ENCODE peak calls at places on chromosomes 16 and 17, in four cellular contexts. One of them, this sample, is unnamed.

GRCh38 chr17:69235338-69236058 is 6.9 kb upstream of the ABCA10 start:
- DNase-seq in Calu3: peak
- DNase-seq in dorsolateral prefrontal cortex: peak
- DNase-seq in breast epithelium: peak
- DNase-seq in this sample: peak

GRCh38 chr17:82062984-82063368 is 2.6 kb downstream of the DUS1L start:
- DNase-seq in dorsolateral prefrontal cortex: no peak
- DNase-seq in breast epithelium: no peak
- DNase-seq in Calu3: no peak
- DNase-seq in this sample: no peak

GRCh38 chr16:3754304-3754703 is 37.0 kb upstream of the TRAP1 start:
- DNase-seq in dorsolateral prefrontal cortex: no peak
- DNase-seq in breast epithelium: no peak
- DNase-seq in Calu3: no peak
- DNase-seq in this sample: no peak

GRCh38 chr17:77881545-77881944 is 77.0 kb upstream of the TNRC6C start:
- DNase-seq in dorsolateral prefrontal cortex: no peak
- DNase-seq in breast epithelium: no peak
- DNase-seq in Calu3: peak
- DNase-seq in this sample: no peak

GRCh38 chr16:1936945-1937479 is 6.0 kb downstream of the MSRB1 start:
- DNase-seq in dorsolateral prefrontal cortex: no peak
- DNase-seq in Calu3: no peak
- DNase-seq in breast epithelium: no peak
- DNase-seq in this sample: no peak

GRCh38 chr16:88634141-88634993 is 4.0 kb upstream of the IL17C start:
- DNase-seq in breast epithelium: no peak
- DNase-seq in dorsolateral prefrontal cortex: no peak
- DNase-seq in Calu3: no peak
- DNase-seq in this sample: no peak

GRCh38 chr16:88943131-88943664 is 33.8 kb downstream of the CBFA2T3 start:
- DNase-seq in Calu3: no peak
- DNase-seq in breast epithelium: no peak
- DNase-seq in dorsolateral prefrontal cortex: no peak
- DNase-seq in this sample: no peak

GRCh38 chr16:74748042-74748709 is 26.4 kb downstream of the FA2H start:
- DNase-seq in dorsolateral prefrontal cortex: peak
- DNase-seq in Calu3: no peak
- DNase-seq in breast epithelium: no peak
- DNase-seq in this sample: no peak

GRCh38 chr17:14940112-14940945 is 324.8 kb downstream of the PMP22 start:
- DNase-seq in Calu3: no peak
- DNase-seq in breast epithelium: no peak
- DNase-seq in dorsolateral prefrontal cortex: no peak
- DNase-seq in this sample: no peak

GRCh38 chr16:22948058-22948602 is 134.2 kb downstream of the HS3ST2 start:
- DNase-seq in breast epithelium: no peak
- DNase-seq in Calu3: no peak
- DNase-seq in dorsolateral prefrontal cortex: peak
- DNase-seq in this sample: no peak

GRCh38 chr16:24552705-24553104 is 13.3 kb downstream of the RBBP6 start:
- DNase-seq in dorsolateral prefrontal cortex: no peak
- DNase-seq in Calu3: no peak
- DNase-seq in breast epithelium: no peak
- DNase-seq in this sample: no peak

GRCh38 chr16:20676268-20676828 is 21.1 kb downstream of the ACSM1 start:
- DNase-seq in Calu3: peak
- DNase-seq in breast epithelium: no peak
- DNase-seq in dorsolateral prefrontal cortex: no peak
- DNase-seq in this sample: no peak

GRCh38 chr16:12695454-12695853 is 108.2 kb downstream of the CPPED1 start:
- DNase-seq in dorsolateral prefrontal cortex: no peak
- DNase-seq in breast epithelium: no peak
- DNase-seq in Calu3: no peak
- DNase-seq in this sample: no peak

GRCh38 chr16:31486036-31486435 is 3.1 kb downstream of the SLC5A2 start:
- DNase-seq in Calu3: no peak
- DNase-seq in dorsolateral prefrontal cortex: no peak
- DNase-seq in breast epithelium: no peak
- DNase-seq in this sample: no peak

GRCh38 chr16:2829501-2830354 is at the start of gene ZG16B:
- DNase-seq in Calu3: peak
- DNase-seq in dorsolateral prefrontal cortex: no peak
- DNase-seq in breast epithelium: peak
- DNase-seq in this sample: no peak

GRCh38 chr17:63033142-63033541 is 67.1 kb downstream of the TANC2 start:
- DNase-seq in Calu3: no peak
- DNase-seq in dorsolateral prefrontal cortex: no peak
- DNase-seq in breast epithelium: no peak
- DNase-seq in this sample: no peak

GRCh38 chr16:47713225-47713595 is 252.1 kb downstream of the PHKB start:
- DNase-seq in breast epithelium: no peak
- DNase-seq in Calu3: no peak
- DNase-seq in dorsolateral prefrontal cortex: no peak
- DNase-seq in this sample: no peak

GRCh38 chr17:17951524-17951923 is 20.7 kb downstream of the TOM1L2 start:
- DNase-seq in Calu3: no peak
- DNase-seq in breast epithelium: no peak
- DNase-seq in dorsolateral prefrontal cortex: no peak
- DNase-seq in this sample: no peak

GRCh38 chr17:17950347-17950746 is 21.9 kb downstream of the TOM1L2 start:
- DNase-seq in Calu3: no peak
- DNase-seq in dorsolateral prefrontal cortex: no peak
- DNase-seq in breast epithelium: no peak
- DNase-seq in this sample: no peak

GRCh38 chr17:17947966-17948365 is 24.2 kb downstream of the TOM1L2 start:
- DNase-seq in Calu3: no peak
- DNase-seq in breast epithelium: no peak
- DNase-seq in dorsolateral prefrontal cortex: no peak
- DNase-seq in this sample: no peak

GRCh38 chr17:17952691-17953090 is 19.5 kb downstream of the TOM1L2 start:
- DNase-seq in breast epithelium: no peak
- DNase-seq in Calu3: no peak
- DNase-seq in dorsolateral prefrontal cortex: no peak
- DNase-seq in this sample: no peak

DNA sequence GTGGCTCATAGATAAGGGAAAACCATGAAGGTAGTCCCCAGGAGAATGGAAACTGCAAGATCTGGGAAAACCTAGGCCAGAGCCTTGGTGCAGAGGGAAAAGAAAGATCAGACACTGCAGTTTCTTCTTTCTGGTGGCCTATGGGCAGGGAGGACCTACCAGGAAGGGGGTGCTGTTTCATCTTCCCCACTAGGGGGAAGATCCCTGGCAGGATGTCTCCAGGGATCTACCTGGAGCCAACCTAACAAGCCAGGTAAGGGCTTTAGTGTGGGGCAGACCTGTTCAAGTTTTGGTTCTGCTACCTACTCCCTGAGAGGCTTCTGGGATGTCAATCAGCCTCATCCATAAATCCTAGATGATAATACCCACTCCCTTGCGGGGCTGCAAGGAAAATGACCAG is 21.4 kb downstream of the TOM1L2 start:
- DNase-seq in Calu3: no peak
- DNase-seq in breast epithelium: no peak
- DNase-seq in dorsolateral prefrontal cortex: no peak
- DNase-seq in this sample: no peak
- TF ChIP-seq CTCF in Calu3: peak
- TF ChIP-seq CTCF in breast epithelium: no peak
- TF ChIP-seq CTCF in dorsolateral prefrontal cortex: no peak
- TF ChIP-seq CTCF in this sample: no peak

GRCh38 chr16:61580579-61580978 is 455.7 kb downstream of the CDH8 start:
- DNase-seq in Calu3: no peak
- DNase-seq in dorsolateral prefrontal cortex: no peak
- DNase-seq in breast epithelium: no peak
- DNase-seq in this sample: no peak
- TF ChIP-seq CTCF in Calu3: no peak
- TF ChIP-seq CTCF in dorsolateral prefrontal cortex: no peak
- TF ChIP-seq CTCF in breast epithelium: no peak
- TF ChIP-seq CTCF in this sample: no peak

GRCh38 chr17:48153711-48154642 is 46.4 kb downstream of the SNX11 start:
- DNase-seq in dorsolateral prefrontal cortex: no peak
- DNase-seq in breast epithelium: no peak
- DNase-seq in Calu3: peak
- DNase-seq in this sample: no peak
- TF ChIP-seq CTCF in dorsolateral prefrontal cortex: peak
- TF ChIP-seq CTCF in breast epithelium: no peak
- TF ChIP-seq CTCF in Calu3: peak
- TF ChIP-seq CTCF in this sample: no peak

DNA sequence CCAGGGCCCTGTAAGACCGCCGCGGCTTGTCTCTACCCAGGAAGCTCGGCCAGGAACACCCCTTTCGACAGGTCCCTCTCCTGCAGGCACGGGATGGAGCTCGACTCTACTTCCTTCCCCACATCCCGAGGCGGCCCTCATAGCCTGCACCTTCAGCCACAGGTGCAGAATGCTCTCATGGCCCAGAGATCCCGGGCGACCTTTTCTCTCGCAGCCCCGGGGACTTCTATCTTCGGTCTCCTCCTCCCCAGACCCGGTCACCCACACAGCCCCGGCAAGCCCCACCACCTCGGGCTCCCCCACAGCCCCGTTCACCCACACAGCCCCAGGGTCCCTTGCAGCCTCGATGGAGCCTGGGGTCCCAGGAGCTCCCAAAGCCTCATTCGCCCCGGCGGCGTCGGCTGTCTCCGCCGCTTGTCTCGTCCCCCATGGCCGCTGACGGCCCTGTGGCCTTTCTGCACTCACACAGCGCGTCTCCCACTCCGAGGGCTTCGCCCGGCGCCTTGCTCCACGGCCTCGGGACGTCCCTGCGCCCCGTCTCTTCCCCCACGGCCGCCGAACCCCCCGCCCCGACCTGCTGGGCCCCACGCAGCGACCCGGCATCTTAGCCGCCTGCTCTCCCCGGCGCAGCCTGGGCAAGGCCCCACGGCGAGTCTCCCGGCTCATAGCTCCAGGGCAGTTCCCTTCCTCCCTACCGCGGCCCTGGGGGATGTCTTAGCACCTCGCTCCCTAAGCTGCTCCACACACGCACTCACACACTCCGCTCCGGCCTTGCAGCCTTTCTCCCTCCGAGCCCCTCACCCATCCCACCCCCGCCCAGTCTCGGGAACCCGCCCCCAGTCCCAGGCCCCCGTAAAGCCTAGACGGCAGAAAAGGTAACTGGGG is 618 bp downstream of the KIAA0753 start:
- DNase-seq in Calu3: peak
- DNase-seq in breast epithelium: peak
- DNase-seq in dorsolateral prefrontal cortex: peak
- DNase-seq in this sample: no peak
- TF ChIP-seq CTCF in Calu3: no peak
- TF ChIP-seq CTCF in breast epithelium: no peak
- TF ChIP-seq CTCF in dorsolateral prefrontal cortex: no peak
- TF ChIP-seq CTCF in this sample: no peak

GRCh38 chr16:85396879-85397871 is 215.9 kb upstream of the GSE1 start:
- DNase-seq in breast epithelium: no peak
- DNase-seq in dorsolateral prefrontal cortex: no peak
- DNase-seq in Calu3: peak
- DNase-seq in this sample: no peak
- TF ChIP-seq CTCF in breast epithelium: no peak
- TF ChIP-seq CTCF in dorsolateral prefrontal cortex: no peak
- TF ChIP-seq CTCF in Calu3: no peak
- TF ChIP-seq CTCF in this sample: no peak

DNA sequence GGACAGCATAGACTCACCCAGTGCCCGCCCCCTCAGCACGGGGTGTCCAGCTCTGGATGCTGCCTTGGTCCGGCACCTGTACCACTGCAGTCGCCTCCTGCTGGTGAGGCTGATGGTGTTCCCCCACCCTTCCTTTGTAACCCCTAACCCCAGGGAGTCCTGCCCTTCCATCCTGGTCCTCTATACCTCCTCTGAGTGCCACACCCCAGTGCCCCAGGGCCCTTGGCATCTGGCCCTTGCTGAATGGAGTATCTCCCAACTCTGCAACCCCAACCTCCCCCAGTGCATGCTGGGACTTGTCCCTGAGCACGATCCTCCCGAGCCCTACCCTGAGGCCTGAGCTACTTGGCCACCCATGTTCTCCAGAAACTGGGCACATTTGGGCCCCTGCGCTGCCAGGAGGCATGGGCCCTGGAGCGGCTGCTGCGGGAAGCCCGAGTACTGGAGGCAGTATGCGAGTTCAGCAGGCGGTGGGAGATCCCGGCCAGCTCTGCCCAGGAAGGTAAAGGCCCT is 15.8 kb downstream of the RIPOR1 start:
- DNase-seq in Calu3: no peak
- DNase-seq in breast epithelium: no peak
- DNase-seq in dorsolateral prefrontal cortex: no peak
- DNase-seq in this sample: no peak
- TF ChIP-seq CTCF in Calu3: no peak
- TF ChIP-seq CTCF in breast epithelium: no peak
- TF ChIP-seq CTCF in dorsolateral prefrontal cortex: no peak
- TF ChIP-seq CTCF in this sample: no peak